ENCODE peak calls at places on chromosomes 12 and 14, in five cellular contexts. One of them, this sample, is unnamed.

GRCh38 chr12:11823043-11823442 is 173.6 kb downstream of the ETV6 start:
- DNase-seq in heart right ventricle: no peak
- DNase-seq in endodermal cell: no peak
- DNase-seq in body of pancreas: no peak
- DNase-seq in fibroblast of mammary gland: peak
- DNase-seq in this sample: no peak

GRCh38 chr14:75835156-75836141 is 146.3 kb downstream of the TGFB3 start:
- DNase-seq in fibroblast of mammary gland: no peak
- DNase-seq in endodermal cell: no peak
- DNase-seq in heart right ventricle: no peak
- DNase-seq in body of pancreas: no peak
- DNase-seq in this sample: no peak

GRCh38 chr14:64841772-64842490 is 37.8 kb downstream of the SPTB start:
- DNase-seq in fibroblast of mammary gland: no peak
- DNase-seq in heart right ventricle: peak
- DNase-seq in endodermal cell: peak
- DNase-seq in body of pancreas: no peak
- DNase-seq in this sample: no peak

GRCh38 chr12:121287267-121287954 is 9.1 kb downstream of the CAMKK2 start:
- DNase-seq in endodermal cell: no peak
- DNase-seq in body of pancreas: no peak
- DNase-seq in heart right ventricle: no peak
- DNase-seq in fibroblast of mammary gland: peak
- DNase-seq in this sample: no peak

GRCh38 chr12:7460375-7461259 is 16.7 kb upstream of the CD163L1 start:
- DNase-seq in endodermal cell: peak
- DNase-seq in body of pancreas: peak
- DNase-seq in heart right ventricle: no peak
- DNase-seq in fibroblast of mammary gland: peak
- DNase-seq in this sample: peak

GRCh38 chr12:42862055-42862454 is 272.5 kb upstream of the PRICKLE1 start:
- DNase-seq in heart right ventricle: no peak
- DNase-seq in endodermal cell: no peak
- DNase-seq in fibroblast of mammary gland: no peak
- DNase-seq in body of pancreas: no peak
- DNase-seq in this sample: no peak

GRCh38 chr12:115683240-115683765 is 594.2 kb downstream of the MED13L start:
- DNase-seq in fibroblast of mammary gland: no peak
- DNase-seq in body of pancreas: no peak
- DNase-seq in heart right ventricle: no peak
- DNase-seq in endodermal cell: no peak
- DNase-seq in this sample: no peak

GRCh38 chr14:77055981-77056380 is 27.5 kb upstream of the IRF2BPL start:
- DNase-seq in endodermal cell: no peak
- DNase-seq in body of pancreas: no peak
- DNase-seq in heart right ventricle: no peak
- DNase-seq in fibroblast of mammary gland: no peak
- DNase-seq in this sample: no peak

GRCh38 chr14:73025544-73025943 is 1.4 kb downstream of the ZFYVE1 start:
- DNase-seq in endodermal cell: no peak
- DNase-seq in heart right ventricle: no peak
- DNase-seq in body of pancreas: no peak
- DNase-seq in fibroblast of mammary gland: peak
- DNase-seq in this sample: no peak

GRCh38 chr12:132189378-132190011 is 45.2 kb downstream of the NOC4L start:
- DNase-seq in fibroblast of mammary gland: peak
- DNase-seq in body of pancreas: peak
- DNase-seq in endodermal cell: peak
- DNase-seq in heart right ventricle: peak
- DNase-seq in this sample: peak

GRCh38 chr14:96168581-96168980 is 36.1 kb upstream of the BDKRB2 start:
- DNase-seq in fibroblast of mammary gland: no peak
- DNase-seq in heart right ventricle: no peak
- DNase-seq in body of pancreas: no peak
- DNase-seq in endodermal cell: peak
- DNase-seq in this sample: no peak
- TF ChIP-seq CTCF in fibroblast of mammary gland: no peak
- TF ChIP-seq CTCF in heart right ventricle: no peak
- TF ChIP-seq CTCF in body of pancreas: no peak
- TF ChIP-seq CTCF in endodermal cell: no peak
- TF ChIP-seq CTCF in this sample: no peak

DNA sequence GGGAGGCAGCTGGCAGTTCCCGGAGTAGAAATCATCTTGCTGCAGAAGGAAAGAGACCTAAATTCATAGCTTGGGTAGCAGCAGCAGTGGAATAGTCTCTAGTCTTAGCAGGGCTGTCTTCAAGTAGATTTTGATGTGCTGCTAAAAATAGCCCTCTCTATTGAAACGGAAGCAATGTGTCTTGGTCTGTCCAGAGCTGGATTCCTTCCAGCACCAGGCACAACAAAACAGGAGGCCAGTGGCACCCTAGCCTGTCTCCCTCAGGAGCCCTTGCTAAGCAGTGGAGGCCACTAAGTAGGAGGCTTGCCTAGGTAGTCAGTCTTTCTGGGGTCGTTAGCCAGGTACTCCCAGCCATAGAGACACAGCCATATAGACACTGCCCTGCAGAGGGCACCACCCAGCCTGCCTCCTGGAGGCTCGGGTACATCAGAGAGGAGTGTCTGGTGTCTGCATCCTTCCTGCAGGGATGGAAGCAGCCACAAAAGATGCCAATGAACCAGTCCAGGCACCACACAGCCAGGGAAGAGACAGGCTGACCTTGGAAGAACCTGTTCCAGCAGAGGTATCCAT is 97.5 kb downstream of the CRACR2A start:
- DNase-seq in body of pancreas: no peak
- DNase-seq in heart right ventricle: no peak
- DNase-seq in fibroblast of mammary gland: peak
- DNase-seq in endodermal cell: peak
- DNase-seq in this sample: peak
- TF ChIP-seq CTCF in body of pancreas: peak
- TF ChIP-seq CTCF in heart right ventricle: peak
- TF ChIP-seq CTCF in fibroblast of mammary gland: peak
- TF ChIP-seq CTCF in endodermal cell: peak
- TF ChIP-seq CTCF in this sample: peak

DNA sequence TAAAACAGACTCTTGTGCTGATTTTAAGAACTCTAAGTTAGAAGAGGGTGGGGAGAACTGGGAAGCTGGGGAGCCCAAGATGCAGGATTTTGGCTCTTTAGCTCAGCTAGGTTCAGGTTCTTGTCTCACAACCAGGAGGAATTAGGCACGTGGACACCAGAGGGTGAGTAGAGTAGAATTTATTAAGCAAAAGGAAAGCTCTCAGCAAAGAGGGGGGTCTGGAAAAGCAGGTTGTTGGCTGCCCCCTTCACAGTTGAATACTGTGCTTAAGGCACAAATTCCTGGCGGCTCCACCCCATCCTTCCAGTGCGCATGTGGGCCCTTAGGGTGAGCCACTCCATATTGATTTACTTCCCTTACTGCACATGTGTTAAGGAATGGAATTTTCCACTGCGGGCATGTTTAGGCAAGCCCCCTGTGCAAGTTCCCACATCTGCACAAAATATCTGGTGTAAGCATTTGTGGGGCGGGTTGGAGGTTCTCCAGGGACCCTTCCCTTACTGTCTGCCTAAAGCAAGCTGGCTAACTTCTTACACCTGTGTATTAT is 142.0 kb downstream of the BICD1 start:
- DNase-seq in fibroblast of mammary gland: no peak
- DNase-seq in endodermal cell: peak
- DNase-seq in body of pancreas: no peak
- DNase-seq in heart right ventricle: no peak
- DNase-seq in this sample: no peak
- TF ChIP-seq CTCF in fibroblast of mammary gland: no peak
- TF ChIP-seq CTCF in endodermal cell: no peak
- TF ChIP-seq CTCF in body of pancreas: no peak
- TF ChIP-seq CTCF in heart right ventricle: no peak
- TF ChIP-seq CTCF in this sample: no peak

GRCh38 chr12:104334581-104334980 is 31.0 kb downstream of the EID3 start:
- DNase-seq in body of pancreas: no peak
- DNase-seq in endodermal cell: peak
- DNase-seq in heart right ventricle: no peak
- DNase-seq in fibroblast of mammary gland: peak
- DNase-seq in this sample: no peak

GRCh38 chr12:104331376-104331775 is 27.8 kb downstream of the EID3 start:
- DNase-seq in fibroblast of mammary gland: no peak
- DNase-seq in body of pancreas: no peak
- DNase-seq in heart right ventricle: no peak
- DNase-seq in endodermal cell: no peak
- DNase-seq in this sample: no peak

GRCh38 chr12:104336115-104336514 is 32.6 kb downstream of the EID3 start:
- DNase-seq in body of pancreas: no peak
- DNase-seq in fibroblast of mammary gland: no peak
- DNase-seq in endodermal cell: no peak
- DNase-seq in heart right ventricle: no peak
- DNase-seq in this sample: no peak

GRCh38 chr12:104337030-104337558 is 33.6 kb downstream of the EID3 start:
- DNase-seq in heart right ventricle: no peak
- DNase-seq in fibroblast of mammary gland: no peak
- DNase-seq in endodermal cell: no peak
- DNase-seq in body of pancreas: no peak
- DNase-seq in this sample: no peak

GRCh38 chr12:104333692-104334255 is 30.2 kb downstream of the EID3 start:
- DNase-seq in endodermal cell: no peak
- DNase-seq in heart right ventricle: no peak
- DNase-seq in fibroblast of mammary gland: no peak
- DNase-seq in body of pancreas: no peak
- DNase-seq in this sample: no peak
- TF ChIP-seq CTCF in endodermal cell: no peak
- TF ChIP-seq CTCF in heart right ventricle: no peak
- TF ChIP-seq CTCF in fibroblast of mammary gland: no peak
- TF ChIP-seq CTCF in body of pancreas: no peak
- TF ChIP-seq CTCF in this sample: no peak

GRCh38 chr14:36817071-36817930 is 155.6 kb downstream of the PAX9 start:
- DNase-seq in fibroblast of mammary gland: no peak
- DNase-seq in heart right ventricle: no peak
- DNase-seq in body of pancreas: no peak
- DNase-seq in endodermal cell: no peak
- DNase-seq in this sample: no peak
- TF ChIP-seq CTCF in fibroblast of mammary gland: no peak
- TF ChIP-seq CTCF in heart right ventricle: no peak
- TF ChIP-seq CTCF in body of pancreas: no peak
- TF ChIP-seq CTCF in endodermal cell: no peak
- TF ChIP-seq CTCF in this sample: no peak

DNA sequence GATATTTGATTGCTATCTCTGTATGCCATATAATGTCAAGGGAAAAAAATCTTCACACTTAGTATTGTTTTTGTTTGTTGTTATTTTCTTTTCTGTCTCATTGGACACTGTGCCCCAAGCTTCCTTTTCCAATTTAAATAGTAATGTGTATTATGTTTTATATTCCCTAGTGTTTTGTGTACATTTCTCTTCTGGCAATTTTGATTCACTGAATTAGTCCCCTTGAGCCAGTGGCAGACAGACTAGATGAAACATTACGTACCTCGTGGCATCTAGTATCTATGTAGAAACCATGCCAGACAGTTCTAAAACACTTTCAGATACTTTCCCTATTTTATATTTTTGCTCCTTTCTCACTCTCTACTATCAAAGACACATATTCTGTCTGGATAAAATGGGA is at the start of gene OR6C1:
- DNase-seq in heart right ventricle: no peak
- DNase-seq in fibroblast of mammary gland: no peak
- DNase-seq in endodermal cell: no peak
- DNase-seq in body of pancreas: no peak
- DNase-seq in this sample: no peak
- TF ChIP-seq CTCF in heart right ventricle: no peak
- TF ChIP-seq CTCF in fibroblast of mammary gland: no peak
- TF ChIP-seq CTCF in endodermal cell: no peak
- TF ChIP-seq CTCF in body of pancreas: no peak
- TF ChIP-seq CTCF in this sample: no peak

DNA sequence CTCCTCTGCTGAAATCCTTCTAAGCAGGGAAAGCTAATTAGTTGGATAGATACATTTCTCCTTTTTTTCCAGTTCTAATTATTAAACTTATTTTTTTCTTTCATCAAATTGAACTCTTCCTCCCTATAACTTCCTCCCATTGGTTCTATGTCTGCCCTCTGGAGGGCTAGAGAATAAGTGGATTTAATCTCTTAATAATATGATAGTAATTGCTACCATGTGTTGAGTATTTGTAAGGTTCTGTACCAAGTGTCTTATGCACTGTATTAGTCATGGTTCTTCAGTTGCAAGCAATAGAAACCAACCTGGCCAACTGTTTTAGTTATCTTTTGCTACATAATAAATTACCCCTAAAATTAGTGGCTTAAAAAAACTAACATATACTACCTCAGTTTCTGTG is 190.5 kb upstream of the PLXNC1 start:
- DNase-seq in heart right ventricle: no peak
- DNase-seq in endodermal cell: no peak
- DNase-seq in fibroblast of mammary gland: peak
- DNase-seq in body of pancreas: no peak
- DNase-seq in this sample: no peak
- TF ChIP-seq CTCF in heart right ventricle: no peak
- TF ChIP-seq CTCF in endodermal cell: no peak
- TF ChIP-seq CTCF in fibroblast of mammary gland: peak
- TF ChIP-seq CTCF in body of pancreas: no peak
- TF ChIP-seq CTCF in this sample: no peak

DNA sequence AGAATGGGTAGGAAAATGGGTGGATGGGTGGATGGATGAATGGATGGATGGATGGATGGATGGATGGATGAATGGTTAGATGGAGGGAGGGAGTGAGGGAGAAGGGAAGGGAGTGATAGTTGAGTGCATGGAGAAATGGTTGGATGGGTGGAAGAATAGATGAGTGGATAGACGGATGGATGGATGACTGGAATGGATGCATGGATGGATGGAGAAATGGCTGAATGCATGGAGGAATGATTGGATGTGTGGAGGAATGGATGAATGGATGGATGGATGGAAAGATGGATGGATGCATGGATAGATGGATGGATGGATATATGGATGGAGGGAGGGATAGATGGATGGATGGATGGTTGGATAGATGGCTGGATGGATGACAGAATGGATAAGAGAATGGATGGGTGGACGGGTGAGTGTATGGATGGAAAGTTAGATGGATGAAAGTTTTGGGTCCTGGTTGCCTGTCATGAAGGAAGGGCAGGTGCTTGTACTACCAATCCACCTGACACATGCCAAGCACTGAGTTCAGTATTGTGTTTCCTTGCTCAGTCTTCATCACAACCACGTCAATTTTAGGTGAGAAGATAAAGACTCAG is 286.5 kb upstream of the RTL1 start:
- DNase-seq in heart right ventricle: no peak
- DNase-seq in fibroblast of mammary gland: no peak
- DNase-seq in endodermal cell: no peak
- DNase-seq in body of pancreas: no peak
- DNase-seq in this sample: no peak
- TF ChIP-seq CTCF in heart right ventricle: no peak
- TF ChIP-seq CTCF in fibroblast of mammary gland: no peak
- TF ChIP-seq CTCF in endodermal cell: no peak
- TF ChIP-seq CTCF in body of pancreas: no peak
- TF ChIP-seq CTCF in this sample: no peak

GRCh38 chr12:52050116-52050770 is 999 bp upstream of the NR4A1 start:
- DNase-seq in body of pancreas: peak
- DNase-seq in fibroblast of mammary gland: peak
- DNase-seq in endodermal cell: peak
- DNase-seq in heart right ventricle: no peak
- DNase-seq in this sample: no peak
- TF ChIP-seq CTCF in body of pancreas: no peak
- TF ChIP-seq CTCF in fibroblast of mammary gland: no peak
- TF ChIP-seq CTCF in endodermal cell: no peak
- TF ChIP-seq CTCF in heart right ventricle: no peak
- TF ChIP-seq CTCF in this sample: peak